ENCODE peak calls at places on chromosomes 5 and 9, in ten cellular contexts. B is renal cortical epithelial cell; K is psoas muscle; J is GM19239; T is stimulated activated CD4-positive, alpha-beta T cell treated with anti-CD3 and anti-CD28 coated beads, Interleukin-1b, Interleukin-23, amount 100 ng/mL, for 24 hours; F is SHP77; P is HuH-7.5; W is stomach; S is T47D; M is activated CD4-positive, alpha-beta T cell treated with anti-CD3 and anti-CD28 coated beads, Interleukin-2, amount 10 ng/mL, durations not matched to agents 7 days and 5 days. D is an unnamed sample.

GRCh38 chr5:99879791-99880511 is 655.2 kb upstream of the FAM174A start:
- DNase-seq in M (no peak), P (no peak), K (no peak), S (no peak), B (no peak), T (no peak), F (no peak), W (no peak), J (no peak), D (no peak)

GRCh38 chr5:78591972-78592700 is 56.4 kb downstream of the LHFPL2 start:
- DNase-seq in B (no peak), J (peak; percentile 58), M (no peak), S (no peak), W (no peak), K (no peak), T (no peak), P (no peak), F (no peak), D (no peak)

GRCh38 chr5:172854451-172854871 is 20.4 kb downstream of the ERGIC1 start:
- DNase-seq in M (no peak), J (no peak), K (peak; percentile 45), B (peak; percentile 95), S (no peak), F (no peak), W (peak; percentile 85), T (no peak), P (no peak), D (no peak)

GRCh38 chr5:164336906-164337305 is 831.5 kb downstream of the MAT2B start:
- DNase-seq in P (no peak), K (no peak), T (no peak), W (no peak), B (peak; percentile 40), F (no peak), J (no peak), S (no peak), M (no peak), D (no peak)

GRCh38 chr9:110875275-110875674 is 163.0 kb downstream of the LPAR1 start:
- DNase-seq in K (peak; percentile 19), P (no peak), F (no peak), J (no peak), M (no peak), T (no peak), B (no peak), W (no peak), S (no peak), D (no peak)

GRCh38 chr9:26261503-26262330 is 583.5 kb upstream of the TUSC1 start:
- DNase-seq in K (no peak), M (no peak), W (no peak), T (no peak), B (peak; percentile 84), F (no peak), P (no peak), S (no peak), J (no peak), D (no peak)

GRCh38 chr9:130713286-130713975 is 19.9 kb downstream of the EXOSC2 start:
- DNase-seq in B (no peak), P (no peak), S (peak; percentile 50), F (peak; percentile 10), K (no peak), J (no peak), W (no peak), M (no peak), T (no peak), D (no peak)

GRCh38 chr5:14447958-14448881 is 133.4 kb upstream of the OTULINL start:
- DNase-seq in B (peak; percentile 67), S (no peak), P (no peak), J (no peak), F (peak; percentile 45), T (no peak), K (no peak), M (no peak), W (no peak), D (no peak)

GRCh38 chr9:95073042-95073607 is 244.4 kb downstream of the FANCC start:
- DNase-seq in F (no peak), B (no peak), S (peak; percentile 52), M (no peak), P (peak; percentile 67), J (no peak), W (peak; percentile 29), T (no peak), K (no peak), D (no peak)

GRCh38 chr9:16105576-16105975 is 552.7 kb downstream of the CCDC171 start:
- DNase-seq in P (no peak), W (no peak), K (no peak), F (no peak), T (no peak), B (no peak), J (no peak), S (no peak), M (no peak), D (no peak)

GRCh38 chr5:157821822-157822622 is 36.9 kb downstream of the CLINT1 start:
- DNase-seq in F (no peak), M (no peak), K (no peak), J (no peak), W (no peak), S (no peak), P (no peak), B (peak; percentile 49), T (no peak), D (no peak)